ENCODE peak calls at places on chromosomes 7 and 10, in four cellular contexts. R, N, A and B are unnamed samples.

GRCh38 chr10:125159486-125159931 is 854 bp downstream of the CTBP2 start:
- DNase-seq in N (no peak), A (peak; percentile 84), R (no peak), B (no peak)

GRCh38 chr10:97200616-97201015 is 14.9 kb upstream of the SLIT1 start:
- DNase-seq in R (no peak), N (no peak), A (no peak), B (no peak)

GRCh38 chr7:3436112-3436511 is 135.1 kb downstream of the SDK1 start:
- DNase-seq in N (no peak), A (no peak), R (no peak), B (no peak)

GRCh38 chr7:48147078-48147591 is 24.1 kb upstream of the ABCA13 start:
- DNase-seq in N (no peak), R (no peak), A (no peak), B (no peak)

GRCh38 chr7:99109108-99110051 is 34.5 kb downstream of the SMURF1 start:
- DNase-seq in R (no peak), N (peak; percentile 62), A (no peak), B (no peak)

GRCh38 chr7:85103352-85103751 is 83.5 kb downstream of the SEMA3D start:
- DNase-seq in N (no peak), A (peak; percentile 88), R (peak; percentile 35), B (no peak)

GRCh38 chr10:19651549-19651948 is 164.7 kb upstream of the PLXDC2 start:
- DNase-seq in A (no peak), N (peak; percentile 98), R (no peak), B (no peak)

GRCh38 chr7:38206071-38206470 is 28.0 kb downstream of the STARD3NL start:
- DNase-seq in N (no peak), A (no peak), R (no peak), B (no peak)

GRCh38 chr10:104816501-104816900 is 175.4 kb downstream of the SORCS3 start:
- DNase-seq in A (no peak), N (no peak), R (no peak), B (no peak)

GRCh38 chr10:103653581-103654020 is 160.1 kb downstream of the NEURL1 start:
- DNase-seq in A (no peak), R (no peak), N (no peak), B (no peak)

GRCh38 chr7:105723582-105723981 is 142.3 kb upstream of the EFCAB10 start:
- DNase-seq in R (no peak), A (no peak), N (no peak), B (no peak)

GRCh38 chr7:80921130-80921529 is 2.3 kb upstream of the SEMA3C start:
- DNase-seq in A (no peak), N (no peak), R (no peak), B (no peak)

GRCh38 chr10:76408646-76409045 is 977.2 kb downstream of the LRMDA start:
- DNase-seq in R (no peak), A (no peak), N (no peak), B (no peak)

GRCh38 chr10:69303632-69304035 is 25.3 kb downstream of the HK1 start:
- DNase-seq in N (peak; percentile 44), A (no peak), R (no peak), B (no peak)

GRCh38 chr7:158819571-158820203 is 9.6 kb downstream of the ESYT2 start:
- DNase-seq in R (no peak), N (no peak), A (no peak), B (no peak)

GRCh38 chr7:149529136-149529718 is 31.6 kb upstream of the ZNF746 start:
- DNase-seq in N (peak; percentile 2), R (no peak), A (no peak), B (no peak)

GRCh38 chr10:73407495-73407894 is 6.4 kb downstream of the ANXA7 start:
- DNase-seq in N (no peak), R (no peak), A (no peak), B (no peak)

DNA sequence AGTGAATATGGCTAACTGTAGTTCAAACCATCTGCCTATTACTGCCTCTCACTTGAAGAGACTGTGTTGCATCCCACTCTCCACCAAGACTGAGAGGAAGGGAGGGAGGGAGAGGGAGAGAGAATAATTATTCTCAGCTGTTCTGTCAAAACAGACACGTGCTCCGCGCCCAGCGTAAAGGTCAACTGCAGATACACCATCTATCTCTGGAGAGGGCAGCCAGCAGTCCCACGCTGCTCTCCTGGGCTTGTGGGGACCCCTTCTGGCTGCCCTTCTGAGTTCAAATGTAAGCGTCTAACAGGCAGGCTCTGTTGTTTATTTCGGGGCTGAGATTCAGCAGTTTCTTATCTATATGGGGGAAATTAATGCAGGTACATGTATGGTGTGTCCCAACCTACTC is 625.5 kb upstream of the GALNT17 start:
- DNase-seq in R (no peak), A (no peak), N (no peak), B (no peak)
- TF ChIP-seq CTCF in R (no peak), A (no peak), N (no peak), B (no peak)

DNA sequence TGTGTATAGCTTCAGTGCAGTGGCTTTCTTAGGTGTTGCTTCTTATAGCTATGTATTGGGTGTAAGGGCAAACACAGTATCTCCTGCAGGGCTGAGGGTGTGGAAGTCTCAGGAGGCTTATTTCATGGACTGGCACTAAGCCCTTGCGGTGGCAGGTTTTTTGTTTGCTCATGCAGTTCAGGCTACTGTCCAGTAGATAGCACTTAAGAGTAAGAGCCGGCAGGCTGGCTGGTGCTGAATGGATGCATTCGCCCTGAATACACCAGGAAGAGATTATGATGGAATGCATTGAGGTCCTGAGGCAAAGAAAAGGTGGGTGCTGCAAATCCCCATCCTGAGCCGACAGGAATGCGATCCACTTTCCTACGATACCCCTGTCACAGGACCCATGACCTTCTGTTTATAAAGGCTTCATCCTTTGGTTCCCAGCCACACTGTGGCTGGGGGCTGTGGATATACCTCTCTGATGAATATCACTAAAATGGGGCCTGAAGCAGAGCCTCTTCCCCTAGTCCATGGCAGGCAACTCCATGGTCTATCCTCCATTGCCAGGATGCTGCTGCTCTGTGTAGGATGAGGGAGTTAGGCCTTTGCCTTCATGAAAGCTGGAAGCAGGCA is 44.9 kb downstream of the ANXA8 start:
- DNase-seq in R (no peak), N (peak; percentile 74), A (peak; percentile 49), B (no peak)
- TF ChIP-seq CTCF in R (no peak), N (peak; percentile 74), A (no peak), B (no peak)

GRCh38 chr7:124276005-124276606 is 243.2 kb upstream of the TMEM229A start:
- DNase-seq in A (no peak), N (peak; percentile 22), R (peak; percentile 8), B (no peak)
- TF ChIP-seq CTCF in A (no peak), N (peak; percentile 41), R (peak; percentile 8), B (no peak)

DNA sequence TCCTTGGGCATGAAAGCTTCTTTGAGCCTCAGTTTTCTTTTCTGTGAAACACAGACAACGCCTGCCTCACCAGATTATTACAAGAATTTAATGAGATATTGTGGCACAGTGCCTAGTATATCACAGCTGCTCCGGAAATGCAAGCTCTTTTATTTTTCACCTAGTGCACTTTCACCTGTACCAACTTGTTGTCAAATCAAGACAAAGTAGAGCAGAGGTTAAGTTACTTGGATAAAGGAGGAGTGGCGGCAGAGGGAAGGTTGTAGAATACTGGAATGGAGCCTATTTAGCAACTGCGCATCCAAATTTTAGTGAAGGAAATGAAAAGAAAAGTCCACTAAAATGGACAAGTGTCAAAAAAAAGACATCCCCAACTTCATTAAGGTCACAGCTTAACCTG is 54.9 kb upstream of the RHOBTB1 start:
- DNase-seq in R (no peak), N (no peak), A (no peak), B (no peak)
- TF ChIP-seq CTCF in R (no peak), N (no peak), A (no peak), B (no peak)

GRCh38 chr10:86585726-86586048 is 64.1 kb upstream of the WAPL start:
- DNase-seq in N (no peak), A (no peak), R (no peak), B (no peak)
- TF ChIP-seq CTCF in N (no peak), A (no peak), R (no peak), B (no peak)

DNA sequence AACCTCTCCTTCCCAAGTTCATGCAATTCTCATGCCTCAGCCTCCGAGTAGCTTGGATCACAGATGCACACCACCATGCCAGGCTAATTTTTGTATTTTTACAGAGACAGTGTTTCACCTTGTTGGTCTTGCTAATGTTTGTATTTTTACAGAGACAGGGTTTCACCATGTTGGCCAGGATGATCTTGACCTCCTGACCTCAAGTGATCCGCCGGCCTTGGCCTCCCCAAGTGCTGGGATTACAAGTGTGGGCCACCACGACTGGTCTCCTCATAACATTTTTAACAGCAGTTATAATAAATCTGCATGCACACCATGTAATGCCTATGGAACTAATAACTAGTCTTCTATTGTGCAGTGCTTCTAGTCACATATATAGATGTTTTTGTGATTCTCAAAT is 123.8 kb upstream of the VKORC1L1 start:
- DNase-seq in N (no peak), A (no peak), R (no peak), B (no peak)
- TF ChIP-seq CTCF in N (no peak), A (no peak), R (no peak), B (no peak)

DNA sequence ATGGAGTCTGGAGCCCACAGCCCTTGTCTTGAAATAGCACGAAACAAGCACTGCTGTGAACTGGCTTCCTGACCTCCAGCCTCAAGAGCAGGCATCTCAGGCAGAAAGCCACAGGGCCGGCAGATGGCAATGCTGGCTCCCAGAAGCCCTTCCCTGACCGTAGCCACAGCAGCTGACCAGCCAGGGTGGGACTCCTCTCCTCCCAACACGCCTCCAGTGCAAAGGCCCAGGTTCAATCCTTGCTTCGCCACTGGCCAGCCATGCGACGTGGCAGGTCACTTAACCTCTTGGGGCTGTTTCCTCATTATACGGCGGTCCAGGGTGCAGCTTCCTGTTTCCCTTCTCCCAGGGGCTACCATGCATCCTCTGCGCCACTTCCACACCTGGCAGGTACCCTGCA is 12.8 kb downstream of the PRKAG2 start:
- DNase-seq in A (no peak), R (no peak), N (no peak), B (no peak)
- TF ChIP-seq CTCF in A (no peak), R (no peak), N (no peak), B (no peak)

GRCh38 chr10:122213766-122214165 is 57.3 kb upstream of the BTBD16 start:
- DNase-seq in A (no peak), R (no peak), N (no peak), B (no peak)
- TF ChIP-seq CTCF in A (no peak), R (peak; percentile 14), N (no peak), B (no peak)